ENCODE peak calls at places on chromosomes 13 and 19, in nine cellular contexts. One of them, this sample, is unnamed.

GRCh38 chr13:24251525-24251924 is 57.9 kb upstream of the C1QTNF9 start:
- DNase-seq in stomach: no peak
- DNase-seq in tibial artery: no peak
- DNase-seq in OCI-LY7: no peak
- DNase-seq in naive thymus-derived CD4-positive, alpha-beta T cell: peak; percentile 81
- DNase-seq in IMR-90: no peak
- DNase-seq in tibial nerve: no peak
- DNase-seq in Peyer's patch: peak; percentile 82
- DNase-seq in adrenal gland: no peak
- DNase-seq in this sample: no peak

GRCh38 chr19:39192846-39193245 is 3.9 kb upstream of the NCCRP1 start:
- DNase-seq in stomach: no peak
- DNase-seq in tibial artery: no peak
- DNase-seq in OCI-LY7: no peak
- DNase-seq in naive thymus-derived CD4-positive, alpha-beta T cell: no peak
- DNase-seq in IMR-90: no peak
- DNase-seq in tibial nerve: no peak
- DNase-seq in Peyer's patch: no peak
- DNase-seq in adrenal gland: no peak
- DNase-seq in this sample: peak; percentile 48

GRCh38 chr19:51921949-51922348 is 5.3 kb upstream of the ZNF613 start:
- DNase-seq in stomach: no peak
- DNase-seq in tibial artery: no peak
- DNase-seq in OCI-LY7: peak; percentile 28
- DNase-seq in naive thymus-derived CD4-positive, alpha-beta T cell: no peak
- DNase-seq in IMR-90: no peak
- DNase-seq in tibial nerve: no peak
- DNase-seq in Peyer's patch: no peak
- DNase-seq in adrenal gland: no peak
- DNase-seq in this sample: no peak

GRCh38 chr19:17775991-17776803 is 18.7 kb upstream of the B3GNT3 start:
- DNase-seq in stomach: no peak
- DNase-seq in tibial artery: no peak
- DNase-seq in OCI-LY7: no peak
- DNase-seq in naive thymus-derived CD4-positive, alpha-beta T cell: no peak
- DNase-seq in IMR-90: peak; percentile 6
- DNase-seq in tibial nerve: no peak
- DNase-seq in Peyer's patch: peak; percentile 88
- DNase-seq in adrenal gland: no peak
- DNase-seq in this sample: no peak

GRCh38 chr13:39864221-39864620 is 208.8 kb downstream of the COG6 start:
- DNase-seq in stomach: no peak
- DNase-seq in tibial artery: no peak
- DNase-seq in OCI-LY7: no peak
- DNase-seq in naive thymus-derived CD4-positive, alpha-beta T cell: no peak
- DNase-seq in IMR-90: no peak
- DNase-seq in tibial nerve: no peak
- DNase-seq in Peyer's patch: no peak
- DNase-seq in adrenal gland: no peak
- DNase-seq in this sample: no peak

GRCh38 chr19:50549059-50549926 is 18.9 kb downstream of the LRRC4B start:
- DNase-seq in stomach: no peak
- DNase-seq in tibial artery: no peak
- DNase-seq in OCI-LY7: no peak
- DNase-seq in naive thymus-derived CD4-positive, alpha-beta T cell: no peak
- DNase-seq in IMR-90: no peak
- DNase-seq in tibial nerve: no peak
- DNase-seq in Peyer's patch: no peak
- DNase-seq in adrenal gland: no peak
- DNase-seq in this sample: no peak

GRCh38 chr19:3459322-3459881 is 20.9 kb downstream of the SMIM24 start:
- DNase-seq in stomach: peak; percentile 62
- DNase-seq in tibial artery: peak; percentile 94
- DNase-seq in OCI-LY7: no peak
- DNase-seq in naive thymus-derived CD4-positive, alpha-beta T cell: no peak
- DNase-seq in IMR-90: peak; percentile 94
- DNase-seq in tibial nerve: peak; percentile 87
- DNase-seq in Peyer's patch: peak; percentile 75
- DNase-seq in adrenal gland: peak; percentile 90
- DNase-seq in this sample: no peak

GRCh38 chr13:71517004-71517403 is 350.0 kb downstream of the DACH1 start:
- DNase-seq in stomach: no peak
- DNase-seq in tibial artery: no peak
- DNase-seq in OCI-LY7: no peak
- DNase-seq in naive thymus-derived CD4-positive, alpha-beta T cell: no peak
- DNase-seq in IMR-90: no peak
- DNase-seq in tibial nerve: no peak
- DNase-seq in Peyer's patch: peak; percentile 56
- DNase-seq in adrenal gland: no peak
- DNase-seq in this sample: no peak

GRCh38 chr13:47220453-47221150 is 323.7 kb upstream of the HTR2A start:
- DNase-seq in stomach: no peak
- DNase-seq in tibial artery: no peak
- DNase-seq in OCI-LY7: no peak
- DNase-seq in naive thymus-derived CD4-positive, alpha-beta T cell: no peak
- DNase-seq in IMR-90: peak; percentile 23
- DNase-seq in tibial nerve: no peak
- DNase-seq in Peyer's patch: no peak
- DNase-seq in adrenal gland: no peak
- DNase-seq in this sample: no peak

GRCh38 chr19:7528192-7528519 is 5.7 kb downstream of the MCOLN1 start:
- DNase-seq in stomach: no peak
- DNase-seq in tibial artery: no peak
- DNase-seq in OCI-LY7: no peak
- DNase-seq in naive thymus-derived CD4-positive, alpha-beta T cell: no peak
- DNase-seq in IMR-90: no peak
- DNase-seq in tibial nerve: no peak
- DNase-seq in Peyer's patch: no peak
- DNase-seq in adrenal gland: no peak
- DNase-seq in this sample: no peak

GRCh38 chr19:4929186-4929585 is 19.9 kb downstream of the UHRF1 start:
- DNase-seq in stomach: no peak
- DNase-seq in tibial artery: no peak
- DNase-seq in OCI-LY7: no peak
- DNase-seq in naive thymus-derived CD4-positive, alpha-beta T cell: no peak
- DNase-seq in IMR-90: no peak
- DNase-seq in tibial nerve: no peak
- DNase-seq in Peyer's patch: no peak
- DNase-seq in adrenal gland: peak; percentile 68
- DNase-seq in this sample: no peak

GRCh38 chr13:30808600-30808999 is 73.3 kb downstream of the ALOX5AP start:
- DNase-seq in stomach: no peak
- DNase-seq in tibial artery: no peak
- DNase-seq in OCI-LY7: no peak
- DNase-seq in naive thymus-derived CD4-positive, alpha-beta T cell: no peak
- DNase-seq in IMR-90: no peak
- DNase-seq in tibial nerve: no peak
- DNase-seq in Peyer's patch: no peak
- DNase-seq in adrenal gland: no peak
- DNase-seq in this sample: no peak

GRCh38 chr13:51276684-51277083 is 54.5 kb downstream of the FAM124A start:
- DNase-seq in stomach: no peak
- DNase-seq in tibial artery: no peak
- DNase-seq in OCI-LY7: no peak
- DNase-seq in naive thymus-derived CD4-positive, alpha-beta T cell: no peak
- DNase-seq in IMR-90: no peak
- DNase-seq in tibial nerve: no peak
- DNase-seq in Peyer's patch: no peak
- DNase-seq in adrenal gland: no peak
- DNase-seq in this sample: no peak

GRCh38 chr19:2048104-2048958 is 2.7 kb downstream of the MKNK2 start:
- DNase-seq in stomach: no peak
- DNase-seq in tibial artery: no peak
- DNase-seq in OCI-LY7: no peak
- DNase-seq in naive thymus-derived CD4-positive, alpha-beta T cell: no peak
- DNase-seq in IMR-90: no peak
- DNase-seq in tibial nerve: no peak
- DNase-seq in Peyer's patch: peak; percentile 51
- DNase-seq in adrenal gland: no peak
- DNase-seq in this sample: no peak

GRCh38 chr19:17240062-17240854 is 5.5 kb downstream of the NR2F6 start:
- DNase-seq in stomach: peak; percentile 70
- DNase-seq in tibial artery: no peak
- DNase-seq in OCI-LY7: no peak
- DNase-seq in naive thymus-derived CD4-positive, alpha-beta T cell: no peak
- DNase-seq in IMR-90: no peak
- DNase-seq in tibial nerve: no peak
- DNase-seq in Peyer's patch: no peak
- DNase-seq in adrenal gland: no peak
- DNase-seq in this sample: no peak

GRCh38 chr13:33218020-33218419 is 67.5 kb downstream of the STARD13 start:
- DNase-seq in stomach: no peak
- DNase-seq in tibial artery: no peak
- DNase-seq in OCI-LY7: no peak
- DNase-seq in naive thymus-derived CD4-positive, alpha-beta T cell: no peak
- DNase-seq in IMR-90: peak; percentile 71
- DNase-seq in tibial nerve: no peak
- DNase-seq in Peyer's patch: no peak
- DNase-seq in adrenal gland: no peak
- DNase-seq in this sample: no peak

GRCh38 chr19:12782424-12783225 is 7.3 kb upstream of the HOOK2 start:
- DNase-seq in stomach: peak; percentile 80
- DNase-seq in tibial artery: peak; percentile 84
- DNase-seq in OCI-LY7: peak; percentile 54
- DNase-seq in naive thymus-derived CD4-positive, alpha-beta T cell: peak; percentile 98
- DNase-seq in IMR-90: peak; percentile 85
- DNase-seq in tibial nerve: peak; percentile 81
- DNase-seq in Peyer's patch: peak; percentile 94
- DNase-seq in adrenal gland: peak; percentile 92
- DNase-seq in this sample: peak; percentile 91

GRCh38 chr13:93224545-93224944 is 2.1 kb upstream of the GPC6 start:
- DNase-seq in stomach: no peak
- DNase-seq in tibial artery: no peak
- DNase-seq in OCI-LY7: no peak
- DNase-seq in naive thymus-derived CD4-positive, alpha-beta T cell: no peak
- DNase-seq in IMR-90: peak; percentile 39
- DNase-seq in tibial nerve: no peak
- DNase-seq in Peyer's patch: no peak
- DNase-seq in adrenal gland: no peak
- DNase-seq in this sample: no peak

GRCh38 chr13:39493966-39494365 is 109.0 kb downstream of the LHFPL6 start:
- DNase-seq in stomach: no peak
- DNase-seq in tibial artery: no peak
- DNase-seq in OCI-LY7: no peak
- DNase-seq in naive thymus-derived CD4-positive, alpha-beta T cell: no peak
- DNase-seq in IMR-90: no peak
- DNase-seq in tibial nerve: no peak
- DNase-seq in Peyer's patch: no peak
- DNase-seq in adrenal gland: no peak
- DNase-seq in this sample: no peak

DNA sequence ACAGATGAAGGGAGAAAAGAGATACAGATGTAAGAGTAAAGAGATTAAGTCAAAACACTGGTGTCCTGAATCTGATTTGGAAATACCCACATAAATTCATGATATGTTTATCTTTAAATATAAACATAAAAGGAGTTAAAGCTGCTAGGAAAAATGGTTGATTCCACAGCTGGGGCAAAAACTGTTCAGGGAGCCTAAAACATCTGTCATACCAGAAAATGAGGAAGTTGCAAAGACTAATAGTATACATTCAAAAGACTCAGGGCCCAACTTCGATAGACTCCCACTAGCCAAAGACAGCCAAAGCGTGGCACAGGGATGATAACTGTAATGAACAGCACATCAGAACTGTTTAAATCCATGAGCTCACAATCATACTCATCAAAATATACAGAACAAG is 62.0 kb downstream of the ABCC4 start:
- DNase-seq in stomach: no peak
- DNase-seq in tibial artery: no peak
- DNase-seq in OCI-LY7: peak; percentile 68
- DNase-seq in naive thymus-derived CD4-positive, alpha-beta T cell: no peak
- DNase-seq in IMR-90: peak; percentile 77
- DNase-seq in tibial nerve: no peak
- DNase-seq in Peyer's patch: no peak
- DNase-seq in adrenal gland: no peak
- DNase-seq in this sample: no peak
- H3K4me1 ChIP-seq in stomach: peaks cover 7% of the 10 kb centered on the region
- H3K4me1 ChIP-seq in tibial artery: no peaks in the 10 kb centered on the region
- H3K4me1 ChIP-seq in OCI-LY7: peaks cover 45% of the 10 kb centered on the region
- H3K4me1 ChIP-seq in naive thymus-derived CD4-positive, alpha-beta T cell: no peaks in the 10 kb centered on the region
- H3K4me1 ChIP-seq in IMR-90: peaks cover 31% of the 10 kb centered on the region
- H3K4me1 ChIP-seq in tibial nerve: no peaks in the 10 kb centered on the region
- H3K4me1 ChIP-seq in Peyer's patch: no peaks in the 10 kb centered on the region
- H3K4me1 ChIP-seq in adrenal gland: no peaks in the 10 kb centered on the region
- H3K4me1 ChIP-seq in this sample: peaks cover 6% of the 10 kb centered on the region

DNA sequence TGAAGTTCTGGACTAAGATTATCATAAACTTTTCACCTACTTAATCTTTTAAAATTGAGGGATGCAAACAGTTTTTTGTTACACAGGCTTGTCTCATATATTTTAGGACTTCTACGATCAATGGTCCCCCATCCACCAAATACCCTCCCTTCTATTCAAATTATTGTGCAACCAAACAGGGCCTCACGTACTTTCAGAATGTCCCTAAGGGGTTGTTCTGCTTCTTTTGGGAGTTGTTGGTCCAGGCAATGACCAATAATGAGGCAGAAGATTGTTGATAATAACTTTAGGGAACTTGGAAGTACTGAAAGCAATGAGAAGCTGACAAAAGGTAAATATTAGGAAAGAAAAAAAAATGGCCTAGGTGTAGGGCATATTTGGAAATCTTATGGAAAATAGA is 2.9 kb downstream of the DNAJC15 start:
- DNase-seq in stomach: no peak
- DNase-seq in tibial artery: no peak
- DNase-seq in OCI-LY7: no peak
- DNase-seq in naive thymus-derived CD4-positive, alpha-beta T cell: no peak
- DNase-seq in IMR-90: no peak
- DNase-seq in tibial nerve: no peak
- DNase-seq in Peyer's patch: no peak
- DNase-seq in adrenal gland: no peak
- DNase-seq in this sample: no peak
- H3K4me3 ChIP-seq in stomach: no peak overlapping the region
- H3K4me3 ChIP-seq in tibial artery: no peak overlapping the region
- H3K4me3 ChIP-seq in OCI-LY7: no peak overlapping the region
- H3K4me3 ChIP-seq in naive thymus-derived CD4-positive, alpha-beta T cell: no peak overlapping the region
- H3K4me3 ChIP-seq in IMR-90: no peak overlapping the region
- H3K4me3 ChIP-seq in tibial nerve: no peak overlapping the region
- H3K4me3 ChIP-seq in Peyer's patch: no peak overlapping the region
- H3K4me3 ChIP-seq in adrenal gland: no peak overlapping the region
- H3K4me3 ChIP-seq in this sample: no peak overlapping the region

GRCh38 chr19:55866521-55866920 is 30.2 kb downstream of the NLRP4 start:
- DNase-seq in stomach: no peak
- DNase-seq in tibial artery: no peak
- DNase-seq in OCI-LY7: no peak
- DNase-seq in naive thymus-derived CD4-positive, alpha-beta T cell: no peak
- DNase-seq in IMR-90: no peak
- DNase-seq in tibial nerve: no peak
- DNase-seq in Peyer's patch: no peak
- DNase-seq in adrenal gland: no peak
- DNase-seq in this sample: no peak
- H3K9me3 ChIP-seq in stomach: no peaks in the 10 kb centered on the region
- H3K9me3 ChIP-seq in tibial artery: no peaks in the 10 kb centered on the region
- H3K9me3 ChIP-seq in OCI-LY7: peaks cover 4% of the 10 kb centered on the region
- H3K9me3 ChIP-seq in naive thymus-derived CD4-positive, alpha-beta T cell: no peaks in the 10 kb centered on the region
- H3K9me3 ChIP-seq in IMR-90: peaks cover 32% of the 10 kb centered on the region
- H3K9me3 ChIP-seq in tibial nerve: no peaks in the 10 kb centered on the region
- H3K9me3 ChIP-seq in Peyer's patch: no peaks in the 10 kb centered on the region
- H3K9me3 ChIP-seq in adrenal gland: no peaks in the 10 kb centered on the region
- H3K9me3 ChIP-seq in this sample: no peaks in the 10 kb centered on the region

GRCh38 chr13:76223565-76223964 is 587.4 kb downstream of the LMO7 start:
- DNase-seq in stomach: no peak
- DNase-seq in tibial artery: no peak
- DNase-seq in OCI-LY7: no peak
- DNase-seq in naive thymus-derived CD4-positive, alpha-beta T cell: no peak
- DNase-seq in IMR-90: no peak
- DNase-seq in tibial nerve: no peak
- DNase-seq in Peyer's patch: no peak
- DNase-seq in adrenal gland: no peak
- DNase-seq in this sample: no peak
- H3K4me1 ChIP-seq in stomach: no peaks in the 10 kb centered on the region
- H3K4me1 ChIP-seq in tibial artery: no peaks in the 10 kb centered on the region
- H3K4me1 ChIP-seq in OCI-LY7: no peaks in the 10 kb centered on the region
- H3K4me1 ChIP-seq in naive thymus-derived CD4-positive, alpha-beta T cell: no peaks in the 10 kb centered on the region
- H3K4me1 ChIP-seq in IMR-90: peaks cover 4% of the 10 kb centered on the region
- H3K4me1 ChIP-seq in tibial nerve: no peaks in the 10 kb centered on the region
- H3K4me1 ChIP-seq in Peyer's patch: no peaks in the 10 kb centered on the region
- H3K4me1 ChIP-seq in adrenal gland: no peaks in the 10 kb centered on the region
- H3K4me1 ChIP-seq in this sample: no peaks in the 10 kb centered on the region